ENCODE peak calls at places on chromosomes 16 and 17, in six cellular contexts. M, O, N, J, D and L are unnamed samples.
A peak's percentile ranks its signal among the peaks of the same experiment; 100 is the strongest.

GRCh38 chr17:4263282-4264215 is at the start of gene ANKFY1:
- DNase-seq in D (peak; percentile 97), N (peak; percentile 94), O (peak; percentile 96), M (peak; percentile 91), J (peak; percentile 98), L (peak; percentile 78)

GRCh38 chr16:69851491-69852240 is 89.5 kb downstream of the WWP2 start:
- DNase-seq in M (no peak), D (no peak), O (no peak), J (no peak), N (no peak), L (no peak)

GRCh38 chr16:28473714-28474265 is 1.7 kb upstream of the NPIPB7 start:
- DNase-seq in N (no peak), O (no peak), M (no peak), J (peak; percentile 9), D (no peak), L (no peak)

GRCh38 chr16:89155184-89155679 is 16.3 kb upstream of the CDH15 start:
- DNase-seq in N (no peak), D (no peak), O (peak; percentile 59), M (peak; percentile 73), J (peak; percentile 82), L (no peak)

GRCh38 chr16:49048557-49048956 is 233.1 kb downstream of the CBLN1 start:
- DNase-seq in D (no peak), O (no peak), J (no peak), N (no peak), M (no peak), L (peak; percentile 13)

GRCh38 chr17:34584805-34585416 is 5.5 kb downstream of the TMEM132E start:
- DNase-seq in J (no peak), M (no peak), O (no peak), D (peak; percentile 35), N (no peak), L (no peak)

GRCh38 chr16:70395345-70395901 is 43.5 kb downstream of the ST3GAL2 start:
- DNase-seq in O (peak; percentile 77), N (no peak), M (no peak), D (peak; percentile 76), J (peak; percentile 91), L (peak; percentile 9)

GRCh38 chr16:73298562-73298961 is 250.6 kb upstream of the ZFHX3 start:
- DNase-seq in O (no peak), D (no peak), N (no peak), J (no peak), M (no peak), L (no peak)

GRCh38 chr17:77728022-77728671 is 230.4 kb upstream of the TNRC6C start:
- DNase-seq in O (no peak), D (peak; percentile 44), N (peak; percentile 34), M (peak; percentile 82), J (no peak), L (no peak)

GRCh38 chr17:7380855-7381683 is at the start of gene TNK1:
- DNase-seq in M (no peak), D (no peak), J (peak; percentile 88), O (peak; percentile 89), N (no peak), L (peak; percentile 55)

GRCh38 chr17:74210191-74211140 is 2.9 kb upstream of the TTYH2 start:
- DNase-seq in O (peak; percentile 74), D (peak; percentile 70), M (peak; percentile 71), N (no peak), J (peak; percentile 84), L (no peak)

GRCh38 chr17:79715318-79716182 is 15.2 kb upstream of the ENPP7 start:
- DNase-seq in O (peak; percentile 32), J (no peak), D (no peak), N (no peak), M (no peak), L (no peak)

GRCh38 chr16:19771040-19771439 is 53.0 kb downstream of the IQCK start:
- DNase-seq in O (no peak), N (no peak), D (no peak), M (no peak), J (no peak), L (no peak)

GRCh38 chr17:73156166-73156840 is 8.5 kb upstream of the SSTR2 start:
- DNase-seq in O (peak; percentile 83), M (peak; percentile 73), D (peak; percentile 69), N (no peak), J (peak; percentile 82), L (peak; percentile 39)

GRCh38 chr16:69855587-69855986 is 93.5 kb downstream of the WWP2 start:
- DNase-seq in O (no peak), J (no peak), N (no peak), M (no peak), D (no peak), L (no peak)

GRCh38 chr17:78774456-78774855 is 7.6 kb downstream of the CYTH1 start:
- DNase-seq in M (no peak), O (no peak), J (no peak), N (no peak), D (peak; percentile 47), L (no peak)

GRCh38 chr16:74015953-74016352 is 280.7 kb upstream of the PSMD7 start:
- DNase-seq in O (no peak), D (no peak), J (no peak), M (no peak), N (no peak), L (no peak)

GRCh38 chr16:27980076-27980775 is 83.3 kb downstream of the GSG1L start:
- DNase-seq in O (no peak), N (no peak), M (no peak), D (no peak), J (peak; percentile 59), L (no peak)

GRCh38 chr16:77938913-77939312 is 83.4 kb upstream of the CLEC3A start:
- DNase-seq in J (no peak), O (no peak), D (no peak), M (no peak), N (no peak), L (no peak)

GRCh38 chr17:2416010-2416734 is 15.3 kb upstream of the MNT start:
- DNase-seq in M (peak; percentile 98), N (no peak), D (peak; percentile 81), O (peak; percentile 95), J (peak; percentile 91), L (peak; percentile 58)

GRCh38 chr16:26593700-26594099 is 473.0 kb upstream of the C16orf82 start:
- DNase-seq in M (no peak), D (no peak), O (no peak), N (no peak), J (no peak), L (no peak)

GRCh38 chr17:65173284-65173793 is 36.2 kb downstream of the RGS9 start:
- DNase-seq in D (peak; percentile 68), M (no peak), N (no peak), J (no peak), O (peak; percentile 42), L (peak; percentile 34)
- H3K4me1 ChIP-seq in D (peaks cover 68% of the 10 kb centered on the region), M (no peaks in the 10 kb centered on the region), N (peaks cover 8% of the 10 kb centered on the region), J (peaks cover 17% of the 10 kb centered on the region), O (peaks cover 4% of the 10 kb centered on the region), L (no peaks in the 10 kb centered on the region)

GRCh38 chr16:15704545-15704987 is 54.5 kb downstream of the NDE1 start:
- DNase-seq in N (no peak), O (peak; percentile 70), M (peak; percentile 93), J (no peak), D (peak; percentile 65), L (peak; percentile 9)

GRCh38 chr16:15699819-15700218 is 49.8 kb downstream of the NDE1 start:
- DNase-seq in M (no peak), N (no peak), D (no peak), O (no peak), J (no peak), L (no peak)

GRCh38 chr16:15701975-15702970 is 52.2 kb downstream of the NDE1 start:
- DNase-seq in O (no peak), J (no peak), M (no peak), N (no peak), D (no peak), L (peak; percentile 22)

GRCh38 chr16:15703029-15703736 is 53.1 kb downstream of the NDE1 start:
- DNase-seq in O (no peak), M (no peak), J (no peak), N (no peak), D (no peak), L (no peak)

GRCh38 chr16:15701367-15701766 is 51.3 kb downstream of the NDE1 start:
- DNase-seq in J (no peak), O (no peak), M (no peak), D (no peak), N (no peak), L (no peak)
- H3K4me1 ChIP-seq in J (no peaks in the 10 kb centered on the region), O (no peaks in the 10 kb centered on the region), M (no peaks in the 10 kb centered on the region), D (no peaks in the 10 kb centered on the region), N (no peaks in the 10 kb centered on the region), L (no peaks in the 10 kb centered on the region)

DNA sequence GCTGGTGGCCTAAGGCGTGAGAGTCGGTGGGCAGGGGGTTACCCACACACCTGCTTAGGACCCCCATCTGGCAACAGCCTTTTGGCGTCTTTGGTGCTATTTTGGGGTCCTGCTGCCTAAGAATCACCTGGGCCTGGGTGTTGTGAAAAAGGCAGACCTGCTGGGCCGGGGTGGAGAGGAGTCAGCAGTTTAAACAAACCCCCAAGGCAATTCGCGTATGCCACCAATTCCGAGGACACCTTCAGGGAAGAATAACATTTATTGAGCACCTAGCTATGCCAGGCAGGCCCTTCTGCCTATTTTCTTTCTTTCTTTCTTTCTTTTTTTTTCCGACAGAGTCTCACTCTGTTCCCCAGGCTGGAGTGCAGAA is 53.9 kb upstream of the TOB1 start:
- DNase-seq in D (no peak), O (no peak), M (no peak), N (no peak), J (no peak), L (no peak)
- H3K4me1 ChIP-seq in D (peaks cover 29% of the 10 kb centered on the region), O (peaks cover 63% of the 10 kb centered on the region), M (peaks cover 13% of the 10 kb centered on the region), N (peaks cover 45% of the 10 kb centered on the region), J (peaks cover 11% of the 10 kb centered on the region), L (peaks cover 20% of the 10 kb centered on the region)

GRCh38 chr17:82231312-82231561 is 2.4 kb downstream of the SLC16A3 start:
- DNase-seq in J (no peak), D (no peak), N (no peak), O (no peak), M (no peak), L (no peak)

GRCh38 chr17:82232876-82233785 is 4.3 kb downstream of the SLC16A3 start:
- DNase-seq in N (no peak), M (no peak), D (no peak), O (no peak), J (no peak), L (no peak)

GRCh38 chr17:82230627-82231311 is 1.9 kb downstream of the SLC16A3 start:
- DNase-seq in O (peak; percentile 88), M (peak; percentile 71), D (no peak), N (no peak), J (peak; percentile 94), L (no peak)

GRCh38 chr17:82232322-82232785 is 3.5 kb downstream of the SLC16A3 start:
- DNase-seq in O (no peak), M (no peak), N (no peak), D (no peak), J (peak; percentile 68), L (no peak)

DNA sequence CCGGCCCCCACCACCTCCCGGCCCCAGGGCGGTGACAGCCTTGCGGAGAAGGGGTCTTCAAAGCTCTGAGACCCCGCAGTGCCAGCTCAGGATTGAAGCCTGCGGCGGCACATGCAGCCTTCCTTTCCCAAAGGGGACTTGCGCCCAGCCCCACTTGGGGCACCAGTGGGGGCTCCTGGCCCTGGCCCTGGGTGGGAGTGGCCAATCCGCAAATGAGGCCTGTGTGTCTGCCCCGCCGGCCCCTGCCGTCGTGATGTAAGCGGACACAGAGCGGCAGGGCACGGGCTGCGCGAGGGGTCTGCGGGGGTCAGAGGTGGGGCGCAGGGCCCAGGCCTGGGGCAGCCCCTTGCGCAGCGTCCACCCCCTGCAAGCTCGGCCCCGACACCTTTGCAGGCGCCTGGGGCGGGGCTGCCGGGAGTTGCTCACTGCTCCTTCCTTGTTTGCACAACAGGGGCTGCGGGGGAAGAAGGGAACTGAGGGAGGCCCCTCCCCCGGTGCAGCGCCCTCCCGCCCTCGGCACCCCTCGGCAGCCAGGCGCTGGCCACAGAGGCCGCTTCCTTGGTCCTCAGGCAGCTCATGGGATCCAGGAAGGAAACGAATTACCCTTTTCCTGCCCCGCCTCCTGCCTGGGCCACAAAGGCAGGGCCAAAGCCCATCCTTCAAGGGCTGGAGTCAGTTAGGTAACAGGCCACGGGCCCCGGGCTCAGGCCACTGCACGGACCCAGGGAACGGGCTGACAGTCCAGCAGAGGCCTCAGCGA is 2.9 kb downstream of the SLC16A3 start:
- DNase-seq in D (no peak), O (peak; percentile 75), M (peak; percentile 61), N (no peak), J (peak; percentile 94), L (no peak)
- H3K4me1 ChIP-seq in D (peaks cover 43% of the 10 kb centered on the region), O (peaks cover 78% of the 10 kb centered on the region), M (peaks cover 49% of the 10 kb centered on the region), N (peaks cover 40% of the 10 kb centered on the region), J (peaks cover 47% of the 10 kb centered on the region), L (no peaks in the 10 kb centered on the region)